ENCODE peak calls at places on chromosomes 2 and 18, in four cellular contexts. K, P, J and S are unnamed samples.

GRCh38 chr2:26649992-26650712 is 9.0 kb upstream of the CIB4 start:
- DNase-seq in K (no peak), P (no peak), J (no peak), S (no peak)

GRCh38 chr2:53028746-53029423 is 738.7 kb upstream of the CHAC2 start:
- DNase-seq in K (no peak), P (no peak), J (no peak), S (no peak)

GRCh38 chr2:117704818-117705217 is 109.7 kb upstream of the DDX18 start:
- DNase-seq in K (no peak), P (no peak), J (no peak), S (no peak)

GRCh38 chr18:58603365-58604067 is 25.4 kb downstream of the ALPK2 start:
- DNase-seq in K (no peak), P (no peak), J (no peak), S (no peak)

GRCh38 chr2:2324119-2324518 is 7.0 kb downstream of the MYT1L start:
- DNase-seq in K (no peak), P (no peak), J (no peak), S (no peak)

GRCh38 chr2:135664623-135665068 is 77.0 kb upstream of the UBXN4 start:
- DNase-seq in K (no peak), P (no peak), J (peak; percentile 20), S (no peak)

GRCh38 chr18:50182516-50182915 is 12.4 kb downstream of the MYO5B start:
- DNase-seq in K (no peak), P (no peak), J (no peak), S (no peak)

GRCh38 chr18:2984703-2985261 is 28.2 kb downstream of the LPIN2 start:
- DNase-seq in K (no peak), P (peak; percentile 82), J (no peak), S (peak; percentile 96)

GRCh38 chr2:204268458-204268857 is 276.8 kb upstream of the PARD3B start:
- DNase-seq in K (no peak), P (no peak), J (no peak), S (no peak)

GRCh38 chr2:238510911-238511613 is 84.3 kb downstream of the ASB1 start:
- DNase-seq in K (no peak), P (no peak), J (no peak), S (no peak)

GRCh38 chr2:123771928-123772632 is 253.0 kb upstream of the CNTNAP5 start:
- DNase-seq in K (no peak), P (no peak), J (no peak), S (no peak)

GRCh38 chr2:105494683-105495425 is 96.0 kb upstream of the FHL2 start:
- DNase-seq in K (no peak), P (no peak), J (no peak), S (no peak)